ENCODE peak calls at places on chromosome 14, in five cellular contexts. J is upper lobe of right lung, O is body of pancreas, N is brain microvascular endothelial cell, C is transverse colon. G is an unnamed sample.

GRCh38 chr14:101495827-101496778 is 65.2 kb upstream of the DIO3 start:
- DNase-seq in J (peak), O (peak), N (no peak), C (peak), G (no peak)

GRCh38 chr14:21097616-21098133 is 780 bp downstream of the ZNF219 start:
- DNase-seq in J (no peak), O (peak), N (no peak), C (peak), G (no peak)

GRCh38 chr14:46306267-46306666 is 345.3 kb downstream of the RPL10L start:
- DNase-seq in J (no peak), O (no peak), N (no peak), C (no peak), G (no peak)

GRCh38 chr14:53128706-53129105 is 24.4 kb downstream of the DDHD1 start:
- DNase-seq in J (no peak), O (no peak), N (no peak), C (no peak), G (no peak)

GRCh38 chr14:90851327-90852036 is 35.3 kb upstream of the TTC7B start:
- DNase-seq in J (no peak), O (no peak), N (no peak), C (no peak), G (no peak)

GRCh38 chr14:81062816-81063215 is 107.4 kb downstream of the TSHR start:
- DNase-seq in J (no peak), O (no peak), N (no peak), C (no peak), G (no peak)

GRCh38 chr14:100692256-100692655 is 34.4 kb upstream of the DLK1 start:
- DNase-seq in J (no peak), O (no peak), N (no peak), C (no peak), G (no peak)

GRCh38 chr14:105087963-105088811 is 23.0 kb upstream of the GPR132 start:
- DNase-seq in J (peak), O (peak), N (peak), C (peak), G (peak)

GRCh38 chr14:50354527-50354926 is 42.2 kb downstream of the CDKL1 start:
- DNase-seq in J (no peak), O (no peak), N (no peak), C (no peak), G (no peak)

DNA sequence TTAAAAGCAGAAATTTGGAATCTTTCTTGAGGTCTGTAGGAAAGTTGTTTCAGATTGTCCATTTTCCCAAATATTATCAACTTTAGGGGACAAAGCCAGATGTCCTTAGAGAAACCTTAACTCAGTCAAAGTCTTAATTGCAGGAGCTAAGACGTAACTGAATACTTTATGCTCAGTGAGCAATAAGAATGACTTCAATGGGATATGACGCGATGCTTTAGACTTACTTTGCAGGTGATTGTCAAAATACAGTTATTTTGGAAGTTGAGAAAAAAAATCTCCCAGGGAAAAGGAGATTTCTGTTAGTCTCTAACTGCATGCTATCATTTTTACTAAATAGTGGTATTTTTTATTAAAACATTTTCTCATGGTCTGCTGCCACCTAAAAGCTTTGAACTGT is 750.9 kb upstream of the STXBP6 start:
- DNase-seq in J (no peak), O (no peak), N (no peak), C (no peak), G (no peak)
- TF ChIP-seq CTCF in J (no peak), O (no peak), N (no peak), C (no peak), G (no peak)

GRCh38 chr14:79011091-79011919 is 841.1 kb downstream of the NRXN3 start:
- DNase-seq in J (no peak), O (peak), N (peak), C (no peak), G (no peak)

GRCh38 chr14:79009286-79009685 is 839.1 kb downstream of the NRXN3 start:
- DNase-seq in J (no peak), O (no peak), N (no peak), C (no peak), G (no peak)

GRCh38 chr14:79017561-79017960 is 847.4 kb downstream of the NRXN3 start:
- DNase-seq in J (no peak), O (no peak), N (no peak), C (no peak), G (no peak)

GRCh38 chr14:79016828-79017505 is 846.8 kb downstream of the NRXN3 start:
- DNase-seq in J (no peak), O (no peak), N (peak), C (no peak), G (no peak)

DNA sequence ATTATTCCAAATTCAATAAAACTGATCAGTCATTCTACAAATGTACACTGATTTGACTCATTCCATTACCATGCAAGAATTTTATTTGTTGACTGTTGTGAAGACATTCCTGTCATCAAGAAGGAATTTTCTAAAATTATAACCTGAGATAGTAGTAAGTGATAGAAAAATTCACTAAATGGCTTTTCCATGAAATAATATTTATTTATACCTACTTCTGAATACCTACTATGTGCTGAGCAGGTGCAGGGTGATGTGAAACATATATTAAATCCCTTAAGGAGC is 841.7 kb downstream of the NRXN3 start:
- DNase-seq in J (no peak), O (no peak), N (no peak), C (no peak), G (no peak)
- TF ChIP-seq CTCF in J (no peak), O (no peak), N (no peak), C (no peak), G (no peak)

GRCh38 chr14:93331375-93332031 is 1.3 kb downstream of the BTBD7 start:
- DNase-seq in J (peak), O (no peak), N (no peak), C (peak), G (no peak)

GRCh38 chr14:93333631-93334095 is 827 bp upstream of the BTBD7 start:
- DNase-seq in J (no peak), O (no peak), N (no peak), C (no peak), G (no peak)

GRCh38 chr14:93330609-93331000 is 2.2 kb downstream of the BTBD7 start:
- DNase-seq in J (no peak), O (no peak), N (no peak), C (no peak), G (no peak)

GRCh38 chr14:93332032-93332852 is 594 bp downstream of the BTBD7 start:
- DNase-seq in J (peak), O (peak), N (no peak), C (peak), G (peak)

GRCh38 chr14:93332853-93333630 is at the start of gene BTBD7:
- DNase-seq in J (peak), O (peak), N (peak), C (peak), G (peak)
- TF ChIP-seq CTCF in J (no peak), O (peak), N (peak), C (peak), G (peak)

GRCh38 chr14:37663498-37663897 is 68.1 kb downstream of the TTC6 start:
- DNase-seq in J (no peak), O (no peak), N (no peak), C (no peak), G (no peak)
- TF ChIP-seq CTCF in J (no peak), O (no peak), N (no peak), C (no peak), G (no peak)

GRCh38 chr14:76298896-76299295 is 77.0 kb upstream of the ESRRB start:
- DNase-seq in J (no peak), O (no peak), N (no peak), C (no peak), G (no peak)
- TF ChIP-seq CTCF in J (no peak), O (no peak), N (no peak), C (no peak), G (no peak)

G was measured in neural crest cell.